ENCODE peak calls at places on chromosomes 11 and 22, in four cellular contexts. U is H1, A is GM12878, Q is HepG2. J is an unnamed sample. For H3K9me3, the result is how much of the 10 kb centered on the place peaks cover.

GRCh38 chr11:68773521-68774187 is 22.3 kb upstream of the TESMIN start:
- DNase-seq in A (no peak), U (no peak), Q (no peak), J (no peak)

GRCh38 chr11:34863048-34863447 is 53.1 kb downstream of the APIP start:
- DNase-seq in U (no peak), A (no peak), Q (no peak), J (no peak)

GRCh38 chr11:130124096-130124495 is 35.5 kb upstream of the ST14 start:
- DNase-seq in Q (peak), U (no peak), A (no peak), J (no peak)

GRCh38 chr11:58776891-58777451 is 45.2 kb upstream of the GLYAT start:
- DNase-seq in A (no peak), Q (no peak), U (no peak), J (no peak)

GRCh38 chr11:33515347-33515746 is 185.3 kb downstream of the C11orf91 start:
- DNase-seq in A (no peak), U (no peak), Q (no peak), J (no peak)

GRCh38 chr11:17978553-17979287 is 34.1 kb downstream of the SERGEF start:
- DNase-seq in Q (peak), A (no peak), U (no peak), J (peak)

GRCh38 chr11:106101797-106102196 is 24.3 kb downstream of the AASDHPPT start:
- DNase-seq in A (no peak), Q (no peak), U (no peak), J (no peak)

GRCh38 chr11:110000045-110000502 is 93.1 kb upstream of the ZC3H12C start:
- DNase-seq in U (no peak), Q (no peak), A (peak), J (no peak)

GRCh38 chr22:29049655-29050263 is 11.9 kb downstream of the C22orf31 start:
- DNase-seq in Q (no peak), A (no peak), U (no peak), J (no peak)

GRCh38 chr11:130916238-130916855 is at the start of gene SNX19:
- DNase-seq in Q (no peak), A (peak), U (peak), J (peak)

GRCh38 chr22:48950151-48950915 is 877.3 kb downstream of the BRD1 start:
- DNase-seq in U (no peak), Q (no peak), A (no peak), J (no peak)

GRCh38 chr22:42304021-42304790 is 33.8 kb upstream of the TCF20 start:
- DNase-seq in U (no peak), Q (peak), A (no peak), J (no peak)

GRCh38 chr22:48651981-48652538 is 1175.6 kb downstream of the BRD1 start:
- DNase-seq in A (no peak), Q (no peak), U (no peak), J (no peak)

GRCh38 chr11:32115406-32115805 is 24.5 kb downstream of the RCN1 start:
- DNase-seq in U (no peak), A (no peak), Q (no peak), J (no peak)

GRCh38 chr11:71446942-71447688 is 1.1 kb downstream of the DHCR7 start:
- DNase-seq in U (no peak), A (no peak), Q (peak), J (no peak)

GRCh38 chr22:43381693-43382092 is 30.1 kb upstream of the MPPED1 start:
- DNase-seq in Q (no peak), A (no peak), U (no peak), J (no peak)

GRCh38 chr22:33101550-33101949 is 43.4 kb upstream of the SYN3 start:
- DNase-seq in A (no peak), U (no peak), Q (no peak), J (no peak)

GRCh38 chr11:76153609-76153949 is 52.7 kb downstream of the WNT11 start:
- DNase-seq in A (no peak), U (no peak), Q (peak), J (peak)

GRCh38 chr11:43908191-43908590 is 27.6 kb downstream of the ALKBH3 start:
- DNase-seq in Q (no peak), A (no peak), U (no peak), J (no peak)

GRCh38 chr11:2513441-2513840 is 68.6 kb downstream of the KCNQ1 start:
- DNase-seq in U (no peak), A (no peak), Q (no peak), J (no peak)

GRCh38 chr22:39152511-39153219 is at the start of gene CBX7:
- DNase-seq in A (peak), U (no peak), Q (peak), J (no peak)

GRCh38 chr11:111531687-111532364 is 8.7 kb upstream of the LAYN start:
- DNase-seq in Q (no peak), A (peak), U (no peak), J (no peak)

GRCh38 chr11:102850973-102851745 is 7.8 kb upstream of the MMP3 start:
- DNase-seq in Q (no peak), U (no peak), A (no peak), J (no peak)

GRCh38 chr11:47399860-47400812 is 8.3 kb upstream of the SLC39A13 start:
- DNase-seq in Q (no peak), U (no peak), A (no peak), J (no peak)

GRCh38 chr11:57597461-57597892 is at the start of gene SERPING1:
- DNase-seq in A (no peak), Q (no peak), U (no peak), J (no peak)

GRCh38 chr11:110289472-110289871 is 6.9 kb downstream of the RDX start:
- DNase-seq in Q (no peak), A (no peak), U (no peak), J (no peak)

GRCh38 chr22:19987394-19988306 is 29.0 kb downstream of the ARVCF start:
- DNase-seq in U (no peak), A (no peak), Q (no peak), J (no peak)

GRCh38 chr11:1305063-1305495 is 4.4 kb downstream of the TOLLIP start:
- DNase-seq in U (no peak), Q (no peak), A (no peak), J (no peak)

GRCh38 chr11:54930930-54931329 is 224.3 kb downstream of the OR4A5 start:
- DNase-seq in U (no peak), A (no peak), Q (no peak), J (no peak)
- H3K9me3 ChIP-seq in U (half or more), A (under half), Q (half or more), J (half or more)

DNA sequence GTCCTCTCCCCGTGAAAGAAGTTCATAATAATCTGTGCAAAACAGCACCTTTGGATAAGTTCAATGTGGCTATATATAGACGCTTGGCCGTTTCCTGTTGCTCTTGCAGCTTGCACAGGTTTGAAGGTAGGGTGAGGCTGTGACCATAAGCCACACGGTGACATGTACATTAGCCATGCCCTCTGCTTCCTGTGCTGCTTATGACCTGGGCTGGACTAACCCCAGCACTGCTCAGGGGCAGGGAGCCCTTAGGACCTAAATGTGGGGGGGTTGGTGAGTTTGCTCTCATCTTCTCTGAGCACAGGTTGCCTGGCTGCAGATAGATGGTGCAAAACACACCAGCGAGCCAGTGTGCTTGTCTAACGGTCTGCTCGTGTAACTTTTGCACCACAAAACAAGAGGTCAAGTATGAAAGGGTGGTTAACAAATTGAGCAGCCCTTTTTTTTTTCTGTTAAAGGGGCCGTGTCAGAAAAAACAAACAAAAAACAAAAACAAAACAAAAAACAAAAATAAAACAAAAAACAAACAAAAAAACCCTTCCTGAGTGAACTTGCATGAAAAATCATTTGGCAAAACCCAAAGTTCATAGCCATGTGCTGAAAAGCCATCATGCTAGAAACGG is 37.3 kb downstream of the FLI1 start:
- DNase-seq in Q (no peak), A (no peak), U (no peak), J (no peak)
- TF ChIP-seq SUZ12 in Q (no peak), A (no peak), U (no peak), J (no peak)

GRCh38 chr11:97764193-97764592 is 1256.6 kb upstream of the CNTN5 start:
- DNase-seq in A (no peak), U (no peak), Q (no peak), J (no peak)
- H3K4me3 ChIP-seq in A (no peak), U (no peak), Q (no peak), J (no peak)

GRCh38 chr11:114617157-114618124 is 21.9 kb upstream of the NXPE4 start:
- DNase-seq in U (no peak), Q (no peak), A (no peak), J (no peak)
- H3K9me3 ChIP-seq in U (half or more), Q (half or more), A (under half), J (half or more)

GRCh38 chr22:40819741-40820140 is 595 bp upstream of the SLC25A17 start:
- DNase-seq in Q (no peak), U (no peak), A (no peak), J (no peak)

GRCh38 chr22:40817737-40818136 is 1.4 kb downstream of the SLC25A17 start:
- DNase-seq in A (peak), U (no peak), Q (no peak), J (no peak)

GRCh38 chr22:40818747-40819662 is at the start of gene SLC25A17:
- DNase-seq in U (peak), Q (peak), A (peak), J (peak)

GRCh38 chr22:40813912-40814315 is 5.2 kb downstream of the SLC25A17 start:
- DNase-seq in A (no peak), U (no peak), Q (no peak), J (no peak)

DNA sequence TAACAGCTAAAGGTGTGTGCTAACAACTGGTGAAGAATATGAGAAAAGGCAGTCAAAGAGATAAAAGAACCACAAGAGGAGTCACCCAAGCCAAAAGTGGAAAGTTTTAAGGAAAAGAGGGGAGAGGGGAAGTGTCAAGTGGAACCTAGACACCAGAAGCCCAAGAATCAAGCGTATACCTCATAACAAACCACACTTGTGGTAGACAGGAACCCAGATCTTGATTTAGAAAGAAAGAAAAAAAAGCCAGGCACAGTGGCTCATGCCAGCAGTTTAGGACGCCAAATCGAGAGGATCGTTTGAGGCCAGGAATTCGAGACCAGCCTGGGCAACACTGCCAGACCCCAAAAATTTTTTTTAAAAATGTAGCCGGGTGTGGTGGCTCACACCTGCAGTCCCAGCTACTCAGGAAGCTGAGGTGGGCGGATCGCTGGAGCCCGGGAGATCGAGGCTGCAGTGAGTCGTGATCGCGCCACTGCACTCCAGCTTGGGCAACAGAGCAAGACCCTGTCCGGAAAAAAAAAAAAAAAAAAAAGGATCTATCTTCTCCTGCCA is 877 bp downstream of the SLC25A17 start:
- DNase-seq in U (no peak), Q (no peak), A (no peak), J (no peak)
- TF ChIP-seq SUZ12 in U (no peak), Q (no peak), A (no peak), J (no peak)

GRCh38 chr22:44586337-44586990 is 88.4 kb upstream of the RTL6 start:
- DNase-seq in U (no peak), Q (no peak), A (no peak), J (no peak)
- H3K4me3 ChIP-seq in U (no peak), Q (no peak), A (no peak), J (no peak)

J was measured in NT2/D1.